ENCODE peak calls at places on chromosomes 4 and X, in five cellular contexts. K is right cardiac atrium, C is SIG-M5, E is hypothalamus, G is lower lobe of right lung. J is an unnamed sample.

GRCh38 chr4:176422031-176422430 is 102.3 kb downstream of the SPCS3 start:
- DNase-seq in G (no peak), C (no peak), K (no peak), E (no peak), J (no peak)

GRCh38 chrX:46198858-46199257 is 346.4 kb downstream of the ZNF674 start:
- DNase-seq in G (no peak), C (no peak), E (no peak), K (no peak), J (no peak)

GRCh38 chrX:23857409-23857808 is 50.3 kb downstream of the APOO start:
- DNase-seq in K (no peak), C (no peak), E (no peak), G (no peak), J (no peak)

GRCh38 chr4:128244379-128244778 is 43.2 kb downstream of the PGRMC2 start:
- DNase-seq in C (no peak), K (no peak), E (no peak), G (no peak), J (no peak)

GRCh38 chr4:39383690-39384089 is 17.5 kb upstream of the RFC1 start:
- DNase-seq in G (no peak), C (no peak), E (no peak), K (no peak), J (no peak)

GRCh38 chr4:19039816-19040215 is 1018.3 kb upstream of the LCORL start:
- DNase-seq in E (no peak), C (no peak), G (no peak), K (no peak), J (no peak)

GRCh38 chr4:148288448-148288847 is 153.8 kb downstream of the NR3C2 start:
- DNase-seq in C (no peak), K (no peak), G (no peak), E (no peak), J (no peak)

GRCh38 chrX:76127341-76127740 is 45.5 kb upstream of the PBDC1 start:
- DNase-seq in K (no peak), E (no peak), G (no peak), C (no peak), J (no peak)

GRCh38 chr4:81118086-81118485 is 87.6 kb downstream of the BMP3 start:
- DNase-seq in C (no peak), G (no peak), E (no peak), K (no peak), J (no peak)

GRCh38 chr4:7802093-7802726 is 137.5 kb downstream of the AFAP1 start:
- DNase-seq in C (no peak), K (peak; percentile 80), G (peak; percentile 80), E (peak; percentile 18), J (peak; percentile 79)

J was measured in aorta.